ENCODE peak calls at places on chromosomes 12 and 14, in ten cellular contexts. M is right lobe of liver; B is Panc1; E is fibroblast of lung; I is cardiac fibroblast; X is body of pancreas; Y is A673; N is choroid plexus epithelial cell; Q is left ventricle myocardium inferior; V is CD8-positive, alpha-beta T cell. P is an unnamed sample.

GRCh38 chr14:68512088-68512487 is 280.8 kb downstream of the ZFP36L1 start:
- DNase-seq in X (no peak), B (no peak), Q (peak), I (no peak), N (no peak), V (no peak), E (peak), M (no peak), Y (no peak), P (peak)

GRCh38 chr14:93068721-93069120 is 47.0 kb downstream of the ITPK1 start:
- DNase-seq in B (no peak), E (no peak), X (no peak), M (no peak), Q (peak), V (no peak), Y (no peak), N (no peak), I (no peak), P (no peak)

GRCh38 chr12:67764946-67765619 is 116.5 kb downstream of the DYRK2 start:
- DNase-seq in I (no peak), V (no peak), Q (no peak), E (no peak), N (no peak), Y (no peak), M (no peak), X (peak), B (no peak), P (no peak)

GRCh38 chr12:53045646-53046045 is 4.2 kb upstream of the TNS2 start:
- DNase-seq in M (peak), E (no peak), V (no peak), B (no peak), N (no peak), Q (no peak), X (no peak), Y (no peak), I (no peak), P (no peak)

GRCh38 chr12:34601689-34602088 is 579.4 kb downstream of the ALG10 start:
- DNase-seq in Y (no peak), X (no peak), I (no peak), N (no peak), M (no peak), V (no peak), E (no peak), Q (no peak), B (no peak), P (no peak)

GRCh38 chr12:67645126-67645525 is 3.4 kb upstream of the DYRK2 start:
- DNase-seq in Y (no peak), V (no peak), Q (no peak), I (no peak), B (no peak), E (no peak), N (no peak), X (no peak), M (no peak), P (no peak)

GRCh38 chr14:26137161-26137560 is 460.7 kb downstream of the NOVA1 start:
- DNase-seq in E (no peak), M (no peak), N (no peak), B (no peak), V (no peak), X (no peak), Y (no peak), Q (no peak), I (no peak), P (no peak)

GRCh38 chr12:100706029-100706428 is 88.5 kb upstream of the ANO4 start:
- DNase-seq in N (peak), E (peak), V (no peak), X (no peak), B (no peak), M (no peak), Y (no peak), Q (no peak), I (peak), P (peak)

GRCh38 chr14:91088585-91088984 is 25.3 kb upstream of the DGLUCY start:
- DNase-seq in B (no peak), V (no peak), X (peak), N (no peak), Y (no peak), Q (no peak), E (no peak), M (no peak), I (no peak), P (no peak)

GRCh38 chr12:14955876-14956811 is 5.3 kb downstream of the ARHGDIB start:
- DNase-seq in I (no peak), Y (no peak), M (no peak), B (no peak), V (peak), N (no peak), Q (no peak), X (no peak), E (no peak), P (no peak)

GRCh38 chr14:104715871-104716270 is 8.2 kb upstream of the ADSS1 start:
- DNase-seq in Y (no peak), I (no peak), B (no peak), V (no peak), Q (no peak), N (no peak), E (no peak), X (no peak), M (no peak), P (no peak)

GRCh38 chr14:95321693-95322455 is 2.2 kb upstream of the CLMN start:
- DNase-seq in M (no peak), I (no peak), N (no peak), B (no peak), V (no peak), X (no peak), E (no peak), Y (no peak), Q (no peak), P (no peak)

GRCh38 chr14:90405101-90405500 is 8.3 kb downstream of the CALM1 start:
- DNase-seq in B (no peak), Q (no peak), V (no peak), X (no peak), N (no peak), I (no peak), M (no peak), Y (no peak), E (no peak), P (no peak)

GRCh38 chr12:8890313-8891084 is 23.8 kb upstream of the PHC1 start:
- DNase-seq in Q (no peak), M (peak), I (peak), N (peak), Y (peak), B (no peak), V (peak), E (peak), X (peak), P (peak)

GRCh38 chr14:105330491-105330895 is 15.9 kb downstream of the PACS2 start:
- DNase-seq in X (no peak), E (no peak), V (no peak), Q (no peak), N (peak), Y (peak), I (peak), B (no peak), M (peak), P (no peak)

GRCh38 chr12:66168410-66168809 is 1.4 kb downstream of the TMBIM4 start:
- DNase-seq in B (no peak), I (no peak), V (no peak), M (no peak), Y (no peak), X (no peak), N (no peak), E (no peak), Q (no peak), P (no peak)

GRCh38 chr12:128818065-128819022 is 5.4 kb downstream of the SLC15A4 start:
- DNase-seq in Q (no peak), I (peak), M (peak), E (peak), N (peak), Y (no peak), X (no peak), V (no peak), B (no peak), P (peak)

GRCh38 chr12:85016423-85016822 is 19.7 kb downstream of the TSPAN19 start:
- DNase-seq in M (no peak), E (peak), Y (peak), X (no peak), I (peak), Q (no peak), B (peak), V (no peak), N (peak), P (peak)

GRCh38 chr14:65972891-65973290 is 513.3 kb upstream of the CCDC196 start:
- DNase-seq in Q (no peak), I (peak), X (no peak), B (no peak), Y (no peak), V (no peak), M (no peak), N (peak), E (no peak), P (peak)

GRCh38 chr14:69054030-69054429 is 74.9 kb upstream of the ACTN1 start:
- DNase-seq in B (no peak), X (no peak), N (no peak), Y (no peak), I (no peak), M (no peak), E (no peak), Q (no peak), V (no peak), P (no peak)

GRCh38 chr12:34402228-34402898 is 380.1 kb downstream of the ALG10 start:
- DNase-seq in N (no peak), Y (no peak), X (peak), B (no peak), V (peak), E (no peak), Q (peak), M (peak), I (no peak), P (no peak)

GRCh38 chr14:91891081-91891480 is 23.7 kb upstream of the TC2N start:
- DNase-seq in B (no peak), V (no peak), E (no peak), I (no peak), Q (no peak), X (no peak), M (no peak), Y (no peak), N (no peak), P (no peak)

GRCh38 chr12:22105542-22105941 is 59.5 kb downstream of the CMAS start:
- DNase-seq in I (no peak), M (no peak), Q (no peak), E (peak), B (no peak), Y (no peak), X (no peak), N (no peak), V (no peak), P (no peak)

GRCh38 chr12:4434299-4434698 is 11.3 kb downstream of the FGF6 start:
- DNase-seq in N (no peak), X (no peak), Q (no peak), E (no peak), M (peak), I (no peak), V (no peak), Y (no peak), B (no peak), P (no peak)

DNA sequence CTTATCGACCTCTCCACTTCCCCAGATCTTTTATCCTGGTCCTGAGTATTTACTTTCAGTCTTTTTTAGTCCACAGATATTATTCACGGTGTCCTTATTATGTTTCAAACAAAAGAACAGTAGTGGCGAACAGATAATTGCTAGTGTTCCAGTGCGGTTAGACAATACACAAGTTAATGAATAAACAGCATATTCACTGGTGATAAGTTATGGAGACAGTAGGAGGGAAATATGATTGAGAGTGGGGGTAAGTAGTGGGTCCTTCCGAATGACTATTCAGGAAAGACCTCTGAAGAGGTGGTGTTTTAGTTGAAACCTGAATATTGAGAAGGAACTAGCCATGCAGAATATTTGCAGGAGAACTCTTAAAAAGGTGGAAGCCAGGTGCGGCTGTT is 716 bp downstream of the TMEM260 start:
- DNase-seq in N (no peak), Y (no peak), E (no peak), X (no peak), I (no peak), Q (no peak), M (no peak), V (no peak), B (no peak), P (no peak)
- H3K4me3 ChIP-seq in N (peak), Y (peak), E (peak), X (peak), I (peak), Q (peak), M (peak), V (peak), B (peak), P (peak)

DNA sequence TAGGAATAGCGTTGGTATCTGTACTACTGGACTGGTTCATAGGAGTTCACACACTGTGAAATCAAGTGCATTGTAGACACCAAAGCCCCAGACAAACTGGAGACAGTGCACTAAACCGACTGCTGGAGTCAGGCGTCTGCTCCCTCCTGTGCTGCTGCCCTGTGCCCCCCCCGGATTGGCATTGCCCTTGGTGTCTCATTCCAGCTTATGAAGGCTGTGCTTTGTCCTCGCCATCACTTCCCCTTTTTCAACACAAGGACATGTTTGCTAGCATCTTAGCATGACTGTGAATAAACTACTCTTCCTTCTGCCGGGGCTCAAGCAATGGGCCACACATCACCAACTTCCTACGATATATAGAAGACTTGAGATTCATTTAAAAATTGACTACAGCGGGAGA is 84.0 kb downstream of the TMCC3 start:
- DNase-seq in I (no peak), V (no peak), N (no peak), Y (no peak), M (no peak), E (no peak), B (no peak), Q (no peak), X (no peak), P (no peak)
- TF ChIP-seq CTCF in I (no peak), V (no peak), N (no peak), Y (no peak), M (no peak), E (no peak), B (no peak), Q (no peak), X (no peak), P (no peak)

DNA sequence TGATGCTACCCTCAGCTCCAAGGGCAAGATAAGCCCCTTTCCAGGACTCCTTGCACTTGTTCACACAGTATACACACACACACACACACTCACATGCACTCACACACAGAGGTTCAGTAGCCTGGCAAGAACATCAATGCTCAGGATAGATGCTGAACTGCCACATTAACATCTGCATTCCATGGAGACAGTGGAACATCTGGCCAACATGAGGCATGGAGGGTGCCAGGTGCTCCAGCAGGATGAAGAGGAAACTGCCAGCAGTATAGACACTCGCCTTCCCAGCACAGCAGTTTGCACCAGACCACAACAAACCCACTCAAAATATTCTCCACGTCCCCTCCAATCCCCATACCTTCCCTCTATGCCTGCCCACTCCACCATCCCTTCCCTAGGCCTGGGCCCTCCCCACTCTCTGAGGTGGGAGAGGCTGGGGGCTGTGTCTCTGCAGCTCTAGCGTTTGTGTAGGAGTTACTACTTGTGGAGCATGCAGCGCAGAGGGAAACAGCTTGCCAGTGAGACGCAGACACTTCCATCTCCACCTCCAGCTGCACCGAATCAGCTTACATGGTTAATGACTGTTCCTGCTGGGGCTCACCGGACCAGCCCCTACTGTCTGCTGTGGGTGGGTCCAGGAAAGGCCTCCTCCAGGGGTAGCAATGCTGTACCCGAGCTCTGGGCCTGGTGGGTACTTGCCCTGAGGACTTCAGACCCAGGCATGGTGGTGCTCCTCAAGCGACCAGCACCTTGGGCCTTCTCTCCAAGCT is 18.7 kb upstream of the PLEKHG3 start:
- DNase-seq in E (no peak), V (no peak), Q (no peak), N (no peak), I (no peak), M (no peak), Y (no peak), X (no peak), B (no peak), P (no peak)
- H3K4me3 ChIP-seq in E (no peak), V (no peak), Q (no peak), N (no peak), I (no peak), M (no peak), Y (no peak), X (no peak), B (no peak), P (no peak)

DNA sequence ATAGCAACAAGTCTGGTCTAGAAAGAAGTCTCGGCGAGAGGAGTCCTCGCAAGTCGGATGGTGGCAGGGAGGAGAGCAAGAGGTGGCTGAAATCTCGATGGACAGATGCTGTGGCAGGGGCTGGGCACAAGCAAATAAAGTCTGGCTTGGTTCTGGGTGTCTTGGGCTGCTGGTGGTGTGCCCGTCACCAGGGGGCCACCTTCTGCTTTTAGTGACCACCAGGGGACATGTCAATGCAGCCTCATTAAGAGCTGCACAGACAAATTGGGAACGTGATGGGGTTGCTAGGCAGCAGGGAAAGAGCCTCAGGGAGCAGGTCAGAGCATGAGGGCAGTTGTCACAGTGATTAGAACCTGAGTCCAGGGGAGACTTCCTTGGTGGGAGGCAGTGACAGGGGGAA is 43.9 kb downstream of the LRRC74A start:
- DNase-seq in V (no peak), I (peak), E (no peak), M (no peak), B (no peak), Q (no peak), Y (no peak), N (no peak), X (no peak), P (no peak)
- TF ChIP-seq CTCF in V (no peak), I (peak), E (peak), M (no peak), B (peak), Q (no peak), Y (peak), N (peak), X (no peak), P (peak)

GRCh38 chr12:64669270-64669842 is 59.1 kb downstream of the RASSF3 start:
- DNase-seq in V (peak), E (no peak), Y (peak), Q (peak), N (peak), M (peak), B (no peak), I (no peak), X (peak), P (peak)

GRCh38 chr12:64671682-64672081 is 61.4 kb downstream of the RASSF3 start:
- DNase-seq in N (no peak), Q (no peak), V (no peak), I (no peak), M (no peak), E (no peak), X (no peak), Y (peak), B (no peak), P (no peak)

GRCh38 chr12:64670039-64670438 is 59.7 kb downstream of the RASSF3 start:
- DNase-seq in X (no peak), V (no peak), M (no peak), Y (no peak), Q (no peak), I (no peak), E (no peak), N (no peak), B (no peak), P (no peak)

GRCh38 chr12:64672925-64673409 is 62.7 kb downstream of the RASSF3 start:
- DNase-seq in E (peak), B (no peak), X (peak), M (peak), Y (peak), I (peak), Q (peak), V (peak), N (peak), P (peak)

GRCh38 chr12:64670856-64671639 is 60.8 kb downstream of the RASSF3 start:
- DNase-seq in I (peak), Y (peak), E (peak), B (no peak), X (peak), M (no peak), V (no peak), N (peak), Q (no peak), P (peak)
- H3K4me3 ChIP-seq in I (no peak), Y (no peak), E (no peak), B (no peak), X (no peak), M (no peak), V (peak), N (no peak), Q (peak), P (no peak)

GRCh38 chr12:26527702-26528101 is 305.3 kb downstream of the ITPR2 start:
- DNase-seq in Y (no peak), B (no peak), Q (no peak), V (no peak), I (no peak), N (no peak), X (no peak), E (no peak), M (no peak), P (no peak)
- TF ChIP-seq CTCF in Y (no peak), B (no peak), Q (no peak), V (no peak), I (no peak), N (no peak), X (no peak), E (no peak), M (no peak), P (no peak)